ENCODE peak calls at places on chromosomes 13 and 19, in seven cellular contexts. O is K562, X is breast epithelium, P is upper lobe of left lung, R is A549, G is spleen, F is uterus. A is an unnamed sample.

GRCh38 chr19:32224371-32225244 is 120.8 kb upstream of the ZNF507 start:
- DNase-seq in O (peak; percentile 73), X (no peak), P (peak; percentile 54), R (peak; percentile 91), G (peak; percentile 90), F (peak; percentile 70), A (peak; percentile 61)

GRCh38 chr19:10290439-10290875 is 705 bp downstream of the ICAM5 start:
- DNase-seq in O (peak; percentile 52), X (no peak), P (no peak), R (no peak), G (no peak), F (no peak), A (peak; percentile 68)

GRCh38 chr19:29294343-29294811 is 81.4 kb upstream of the UQCRFS1 start:
- DNase-seq in O (no peak), X (no peak), P (no peak), R (no peak), G (no peak), F (no peak), A (no peak)

GRCh38 chr13:30648522-30649012 is 30.8 kb downstream of the USPL1 start:
- DNase-seq in O (no peak), X (no peak), P (no peak), R (no peak), G (no peak), F (no peak), A (no peak)

GRCh38 chr19:38675611-38676010 is 28.2 kb downstream of the ACTN4 start:
- DNase-seq in O (peak; percentile 75), X (no peak), P (no peak), R (no peak), G (no peak), F (no peak), A (peak; percentile 75)

GRCh38 chr19:22331521-22331920 is 45.3 kb downstream of the ZNF729 start:
- DNase-seq in O (no peak), X (no peak), P (no peak), R (no peak), G (no peak), F (no peak), A (no peak)

GRCh38 chr13:110297771-110298170 is 9.2 kb downstream of the COL4A1 start:
- DNase-seq in O (no peak), X (no peak), P (no peak), R (no peak), G (no peak), F (no peak), A (no peak)

GRCh38 chr13:25819856-25820530 is 231.8 kb downstream of the SHISA2 start:
- DNase-seq in O (no peak), X (no peak), P (peak; percentile 51), R (no peak), G (no peak), F (no peak), A (no peak)

GRCh38 chr13:114128624-114129522 is 3.5 kb downstream of the RASA3 start:
- DNase-seq in O (peak; percentile 87), X (no peak), P (peak; percentile 88), R (no peak), G (peak; percentile 97), F (peak; percentile 65), A (peak; percentile 78)
- TF ChIP-seq POLR2A in O (peak; percentile 65), X (no peak), P (peak; percentile 34), R (no peak), G (peak; percentile 18), F (peak; percentile 51), A (peak; percentile 86)

GRCh38 chr13:97432917-97433726 is 847 bp upstream of the RAP2A start:
- DNase-seq in O (peak; percentile 88), X (peak; percentile 98), P (peak; percentile 97), R (peak; percentile 76), G (peak; percentile 98), F (peak; percentile 100), A (peak; percentile 99)
- TF ChIP-seq POLR2A in O (peak; percentile 69), X (peak; percentile 22), P (peak; percentile 51), R (peak; percentile 17), G (peak; percentile 25), F (peak; percentile 49), A (peak; percentile 80)

DNA sequence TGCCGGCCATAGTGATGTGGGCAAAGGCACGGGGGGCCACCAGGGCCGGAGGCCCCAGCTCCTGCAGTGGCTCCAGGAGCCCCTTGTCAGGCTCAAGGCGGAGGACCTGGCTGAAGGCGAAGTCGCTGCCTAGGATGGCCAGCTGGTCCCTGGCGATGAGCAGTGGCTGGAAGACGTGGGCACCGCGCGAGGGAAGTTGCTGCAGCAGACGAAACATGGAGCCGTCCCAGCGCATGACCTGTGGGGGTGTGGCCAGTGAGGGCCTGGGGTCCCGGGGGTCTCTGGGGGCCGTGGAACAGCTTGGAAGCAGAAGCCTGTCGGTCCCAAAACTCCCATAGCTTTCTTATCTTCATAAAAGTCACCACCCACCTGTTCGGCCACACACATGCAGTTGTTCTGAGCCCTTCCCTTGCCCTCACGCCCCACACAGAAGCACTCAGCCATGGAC is 9.6 kb downstream of the LGI4 start:
- DNase-seq in O (no peak), X (no peak), P (no peak), R (no peak), G (peak; percentile 78), F (no peak), A (no peak)
- TF ChIP-seq POLR2A in O (no peak), X (no peak), P (no peak), R (peak; percentile 22), G (no peak), F (no peak), A (no peak)

GRCh38 chr19:56562766-56563165 is 4.5 kb upstream of the ZNF470 start:
- DNase-seq in O (no peak), X (no peak), P (no peak), R (no peak), G (no peak), F (no peak), A (no peak)

GRCh38 chr19:56566904-56567273 is 379 bp upstream of the ZNF470 start:
- DNase-seq in O (no peak), X (peak; percentile 52), P (peak; percentile 45), R (peak; percentile 33), G (peak; percentile 84), F (peak; percentile 62), A (peak; percentile 48)

DNA sequence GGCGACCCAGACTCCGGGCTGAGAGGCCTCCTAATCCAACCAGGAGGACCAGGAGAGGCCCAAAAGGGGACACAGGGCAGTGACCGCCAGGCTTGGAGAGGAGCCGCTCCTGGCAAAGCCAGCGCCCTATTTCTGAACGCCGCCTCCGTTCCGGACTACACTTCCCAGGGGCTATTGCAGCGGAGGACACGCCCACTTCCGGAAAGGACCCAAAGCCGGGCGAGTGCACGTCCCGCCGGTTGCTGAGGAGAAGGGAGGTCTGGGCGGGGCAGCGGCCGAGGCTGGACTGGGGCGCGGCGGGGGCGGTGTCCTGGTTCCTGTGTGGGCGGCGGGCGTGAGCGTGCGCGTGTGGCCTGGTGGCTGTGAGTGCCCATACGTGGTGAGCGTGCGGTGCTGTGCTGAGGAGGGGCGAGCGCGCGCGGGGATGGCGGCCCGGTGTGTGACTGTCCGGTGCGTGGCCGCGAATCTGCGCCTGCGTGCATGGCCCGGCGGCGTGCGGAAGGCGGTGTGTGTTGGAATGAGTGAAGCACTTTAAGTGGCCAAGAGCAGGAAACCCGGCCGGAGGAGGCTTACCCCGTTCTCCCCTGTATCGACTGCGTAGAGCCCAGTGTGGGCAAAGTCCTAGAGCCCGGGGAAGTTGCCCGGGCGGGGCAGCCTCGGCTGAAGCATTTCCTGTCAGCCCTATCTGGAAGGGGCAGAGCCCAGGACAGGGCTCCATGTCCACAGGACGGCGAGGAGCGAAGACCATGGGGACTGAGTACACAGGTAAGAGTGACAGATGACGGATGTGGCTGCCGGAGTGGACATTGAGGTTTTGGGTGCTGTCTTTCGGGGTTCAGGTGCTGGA is at the start of gene ZNF470:
- DNase-seq in O (peak; percentile 25), X (peak; percentile 95), P (peak; percentile 96), R (peak; percentile 87), G (peak; percentile 96), F (peak; percentile 94), A (peak; percentile 87)
- TF ChIP-seq POLR2A in O (no peak), X (no peak), P (no peak), R (peak; percentile 57), G (no peak), F (peak; percentile 12), A (no peak)

A was measured in erythroblast.